ENCODE peak calls at places on chromosomes 6 and 20, in six cellular contexts. I is GM12878, T is GM12892, A is H1, P is HepG2, J is K562. B is an unnamed sample.

GRCh38 chr6:154350293-154350692 is 6.3 kb downstream of the IPCEF1 start:
- DNase-seq in A (no peak), T (no peak), I (no peak), P (no peak), J (no peak), B (no peak)

GRCh38 chr6:130029163-130029562 is 10.8 kb downstream of the L3MBTL3 start:
- DNase-seq in A (no peak), I (no peak), J (no peak), T (no peak), P (no peak), B (no peak)

GRCh38 chr6:14354919-14355572 is 237.5 kb downstream of the CD83 start:
- DNase-seq in J (no peak), T (no peak), P (no peak), I (no peak), A (no peak), B (no peak)

GRCh38 chr6:155259202-155259601 is 4.6 kb upstream of the CLDN20 start:
- DNase-seq in J (no peak), I (no peak), P (no peak), A (no peak), T (no peak), B (no peak)

GRCh38 chr6:127177929-127178231 is 59.4 kb downstream of the RSPO3 start:
- DNase-seq in T (no peak), A (no peak), I (no peak), J (no peak), P (no peak), B (no peak)

GRCh38 chr20:61387961-61388360 is 135.9 kb downstream of the CDH4 start:
- DNase-seq in T (no peak), I (no peak), A (no peak), J (no peak), P (no peak), B (no peak)

GRCh38 chr20:25374842-25375241 is 15.8 kb downstream of the ABHD12 start:
- DNase-seq in I (no peak), P (no peak), A (no peak), T (no peak), J (no peak), B (no peak)

GRCh38 chr6:14134211-14134910 is 16.8 kb downstream of the CD83 start:
- DNase-seq in A (no peak), J (no peak), I (no peak), P (no peak), T (no peak), B (no peak)

GRCh38 chr6:24458134-24458533 is 31.2 kb downstream of the GPLD1 start:
- DNase-seq in T (no peak), P (no peak), J (no peak), I (no peak), A (no peak), B (no peak)

GRCh38 chr6:130259557-130259956 is 36.8 kb upstream of the SAMD3 start:
- DNase-seq in J (no peak), I (no peak), P (no peak), A (no peak), T (no peak), B (no peak)

GRCh38 chr20:53387983-53388675 is 205.5 kb downstream of the ZNF217 start:
- DNase-seq in T (no peak), J (no peak), P (no peak), I (no peak), A (no peak), B (no peak)

GRCh38 chr6:7126759-7127158 is 19.0 kb downstream of the RREB1 start:
- DNase-seq in T (no peak), A (no peak), P (no peak), J (no peak), I (no peak), B (no peak)

GRCh38 chr20:49303211-49303610 is 25.4 kb upstream of the ZNFX1 start:
- DNase-seq in A (no peak), T (no peak), I (no peak), J (no peak), P (no peak), B (no peak)

GRCh38 chr6:82842721-82843120 is 222.9 kb downstream of the UBE3D start:
- DNase-seq in J (no peak), T (no peak), I (no peak), A (no peak), P (no peak), B (no peak)

GRCh38 chr6:70547313-70547712 is 19.4 kb upstream of the SDHAF4 start:
- DNase-seq in J (no peak), I (no peak), P (no peak), A (no peak), T (no peak), B (no peak)

GRCh38 chr20:53642196-53643030 is 48.8 kb upstream of the ZNF217 start:
- DNase-seq in T (no peak), J (peak), A (no peak), P (peak), I (no peak), B (no peak)

GRCh38 chr20:37868998-37869861 is 33.7 kb upstream of the VSTM2L start:
- DNase-seq in I (no peak), A (peak), T (no peak), J (no peak), P (no peak), B (no peak)

GRCh38 chr20:33477386-33478234 is 12.3 kb upstream of the CBFA2T2 start:
- DNase-seq in J (no peak), P (no peak), T (no peak), I (no peak), A (no peak), B (no peak)

GRCh38 chr6:2988076-2988425 is 11.6 kb upstream of the NQO2 start:
- DNase-seq in T (no peak), J (no peak), I (no peak), P (no peak), A (no peak), B (no peak)

GRCh38 chr6:69231983-69232382 is 564.8 kb downstream of the LMBRD1 start:
- DNase-seq in T (no peak), I (no peak), P (no peak), A (no peak), J (no peak), B (no peak)
- TF ChIP-seq TAF1 in T (no peak), I (no peak), P (no peak), A (no peak), J (no peak), B (no peak)

DNA sequence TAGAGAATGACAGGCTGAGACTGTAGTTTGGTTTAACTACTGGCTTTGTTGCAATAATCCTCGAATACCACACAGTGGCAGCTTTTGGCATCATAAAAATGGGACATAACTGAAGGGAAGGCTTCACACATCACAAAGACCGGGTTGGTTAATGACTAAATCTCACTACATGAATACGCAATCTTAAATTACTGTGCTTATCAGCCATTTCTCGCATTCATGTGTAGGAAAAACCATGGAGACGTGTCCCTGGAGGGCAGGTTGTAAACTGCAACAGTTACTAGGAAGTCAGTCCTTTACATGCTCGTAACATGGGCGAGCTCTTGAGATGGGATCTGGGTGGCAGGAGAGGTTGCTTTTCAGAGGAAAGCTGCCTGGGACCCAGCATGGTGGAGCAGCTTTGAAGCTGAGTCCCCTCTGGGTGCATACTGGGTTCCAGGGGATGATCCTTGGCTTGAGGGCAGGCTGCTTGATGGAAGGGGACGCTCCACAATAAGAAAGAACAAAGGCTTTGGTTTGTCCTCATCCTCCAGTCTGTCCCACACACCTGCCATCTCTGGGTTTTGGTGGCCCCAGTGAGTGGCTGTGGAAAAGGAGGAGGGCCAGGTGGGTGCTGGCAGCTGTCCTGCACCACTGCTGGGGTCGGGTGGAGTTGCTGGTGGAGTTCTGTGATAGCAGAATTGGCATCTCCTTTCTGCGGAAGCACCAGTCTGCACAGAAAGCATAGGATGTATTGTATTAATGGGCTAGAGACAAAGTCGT is 2.1 kb downstream of the RPS21 start:
- DNase-seq in P (no peak), A (no peak), J (no peak), T (no peak), I (no peak), B (no peak)
- TF ChIP-seq POLR2A in P (peak), A (peak), J (peak), T (peak), I (peak), B (peak)

DNA sequence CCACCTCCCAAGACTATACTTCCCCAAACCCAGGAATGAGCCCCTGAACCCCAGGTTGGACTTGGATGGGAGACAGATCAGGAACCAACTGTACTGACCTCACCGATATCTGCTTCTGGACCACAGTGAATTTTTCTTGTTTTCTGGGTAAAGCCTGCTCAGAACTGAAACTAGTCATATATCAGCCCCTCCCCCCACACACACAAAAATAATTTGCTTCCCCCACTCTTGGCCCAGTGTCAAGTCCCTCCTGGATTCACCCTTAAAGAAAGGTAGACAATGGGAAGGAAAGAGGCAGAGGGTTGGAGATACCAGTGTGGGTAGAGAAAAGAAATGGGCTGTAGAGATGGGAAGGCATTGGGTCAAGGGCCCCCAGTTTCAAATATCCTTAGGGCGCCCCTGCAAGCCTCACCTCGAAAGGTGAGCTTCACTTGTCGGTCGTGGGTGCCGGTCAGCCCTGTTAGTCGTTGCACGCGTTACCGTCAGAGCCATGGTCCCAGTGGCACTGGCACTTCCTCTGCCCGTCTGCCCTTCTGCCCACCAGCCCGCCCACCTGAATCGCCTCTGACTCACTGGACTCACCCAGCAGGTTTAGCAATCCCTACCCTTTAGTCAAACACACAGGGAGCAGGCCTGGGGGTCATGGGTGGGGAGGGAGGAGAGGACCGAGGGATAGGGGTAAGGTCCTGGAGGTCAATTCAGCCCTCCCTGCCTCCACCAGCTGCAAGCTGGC is 8.5 kb upstream of the SPAG4 start:
- DNase-seq in P (no peak), I (no peak), J (no peak), T (no peak), A (no peak), B (no peak)
- TF ChIP-seq POLR2AphosphoS5 in P (no peak), I (no peak), J (no peak), T (no peak), A (no peak), B (no peak)

GRCh38 chr20:58224097-58224496 is 4.4 kb downstream of the ANKRD60 start:
- DNase-seq in P (no peak), I (no peak), J (no peak), T (no peak), A (no peak), B (no peak)
- TF ChIP-seq TAF1 in P (no peak), I (no peak), J (no peak), T (no peak), A (no peak), B (no peak)

GRCh38 chr6:28140616-28141015 is 1.1 kb upstream of the ZKSCAN8 start:
- DNase-seq in I (no peak), P (no peak), T (no peak), J (no peak), A (no peak), B (no peak)

GRCh38 chr6:28137458-28138020 is 4.1 kb upstream of the ZKSCAN8 start:
- DNase-seq in A (no peak), T (peak), P (no peak), J (no peak), I (peak), B (no peak)

GRCh38 chr6:28142446-28142845 is 763 bp downstream of the ZKSCAN8 start:
- DNase-seq in T (no peak), P (no peak), A (no peak), J (no peak), I (no peak), B (no peak)

GRCh38 chr6:28139860-28140500 is 1.7 kb upstream of the ZKSCAN8 start:
- DNase-seq in P (no peak), J (no peak), I (no peak), A (no peak), T (no peak), B (no peak)

GRCh38 chr6:28141500-28142329 is at the start of gene ZKSCAN8:
- DNase-seq in I (peak), P (peak), A (peak), J (peak), T (peak), B (peak)
- TF ChIP-seq POLR2A in I (peak), P (peak), A (peak), J (peak), T (peak), B (peak)

DNA sequence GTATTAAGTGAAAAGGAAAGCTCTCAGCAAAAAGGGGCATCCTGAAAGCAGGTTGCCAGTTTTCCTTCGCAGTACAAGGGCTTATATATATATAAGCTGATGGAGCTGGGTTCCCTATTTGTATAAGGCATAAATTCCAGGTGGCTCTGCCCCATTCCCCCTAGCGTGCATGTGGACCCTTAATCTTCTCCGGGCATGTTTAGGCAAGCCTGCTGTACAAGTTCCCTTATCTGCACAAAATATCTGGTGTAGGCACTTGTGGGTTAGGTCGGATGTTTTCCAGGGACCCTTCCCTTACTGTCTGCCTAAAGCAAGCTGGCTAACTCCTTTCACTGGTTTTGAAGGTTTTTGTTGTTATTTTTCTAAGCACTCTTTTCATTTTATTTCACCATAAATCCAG is 140.7 kb downstream of the FUT9 start:
- DNase-seq in P (no peak), A (no peak), I (no peak), J (no peak), T (no peak), B (no peak)
- TF ChIP-seq POLR2AphosphoS5 in P (no peak), A (no peak), I (no peak), J (no peak), T (no peak), B (no peak)

GRCh38 chr6:112253505-112253841 is 894 bp downstream of the LAMA4 start:
- DNase-seq in T (no peak), J (no peak), I (no peak), P (no peak), A (peak), B (no peak)

GRCh38 chr6:112252571-112253504 is 1.5 kb downstream of the LAMA4 start:
- DNase-seq in A (no peak), I (no peak), P (no peak), J (no peak), T (no peak), B (no peak)

GRCh38 chr6:112251170-112251945 is 3.0 kb downstream of the LAMA4 start:
- DNase-seq in I (no peak), T (no peak), A (no peak), P (no peak), J (no peak), B (no peak)

GRCh38 chr6:112254921-112255320 is 554 bp upstream of the LAMA4 start:
- DNase-seq in I (no peak), A (no peak), T (no peak), P (no peak), J (no peak), B (no peak)

GRCh38 chr6:112253842-112254816 is at the start of gene LAMA4:
- DNase-seq in P (no peak), T (no peak), A (peak), I (no peak), J (no peak), B (no peak)
- TF ChIP-seq TAF1 in P (no peak), T (no peak), A (no peak), I (no peak), J (no peak), B (no peak)

GRCh38 chr20:17968366-17969275 is at the start of the genes MGME1 and SNX5:
- DNase-seq in A (peak), P (peak), J (peak), I (peak), T (peak), B (peak)
- TF ChIP-seq POLR2A in A (peak), P (peak), J (peak), I (peak), T (peak), B (peak)